ENCODE peak calls at places on chromosome 19, in four cellular contexts. H is breast epithelium, R is uterus, X is cardiac muscle cell. C is an unnamed sample.
A peak's percentile ranks its signal among the peaks of the same experiment; 100 is the strongest.

GRCh38 chr19:8155318-8155717 is 5.9 kb upstream of the FBN3 start:
- DNase-seq in H (no peak), R (no peak), X (no peak), C (no peak)

GRCh38 chr19:14160017-14160703 is 23.8 kb upstream of the ASF1B start:
- DNase-seq in H (no peak), R (no peak), X (no peak), C (no peak)

GRCh38 chr19:4014541-4015491 is 7.3 kb downstream of the PIAS4 start:
- DNase-seq in H (peak; percentile 67), R (no peak), X (no peak), C (no peak)

GRCh38 chr19:39677931-39678889 is 22.5 kb downstream of the LGALS16 start:
- DNase-seq in H (peak; percentile 24), R (no peak), X (no peak), C (no peak)

GRCh38 chr19:41198559-41198958 is 5.5 kb downstream of the CYP2S1 start:
- DNase-seq in H (no peak), R (no peak), X (no peak), C (no peak)

GRCh38 chr19:2042485-2043268 is 8.4 kb downstream of the MKNK2 start:
- DNase-seq in H (no peak), R (peak; percentile 59), X (no peak), C (no peak)

GRCh38 chr19:2977686-2978466 is 512 bp downstream of the TLE6 start:
- DNase-seq in H (no peak), R (no peak), X (no peak), C (no peak)

GRCh38 chr19:46056536-46056935 is 15.7 kb upstream of the IGFL4 start:
- DNase-seq in H (peak; percentile 60), R (no peak), X (no peak), C (peak; percentile 89)

GRCh38 chr19:6833166-6833790 is 54.1 kb upstream of the ADGRE1 start:
- DNase-seq in H (no peak), R (no peak), X (no peak), C (no peak)

GRCh38 chr19:566403-566802 is 6.0 kb upstream of the BSG start:
- DNase-seq in H (peak; percentile 43), R (peak; percentile 86), X (peak; percentile 64), C (no peak)

GRCh38 chr19:53224606-53225005 is 30.1 kb downstream of the ZNF677 start:
- DNase-seq in H (no peak), R (no peak), X (no peak), C (no peak)

GRCh38 chr19:15583346-15583745 is 31.7 kb upstream of the CYP4F8 start:
- DNase-seq in H (no peak), R (no peak), X (no peak), C (no peak)

GRCh38 chr19:45110811-45111210 is 17.8 kb downstream of the PPP1R37 start:
- DNase-seq in H (no peak), R (no peak), X (no peak), C (no peak)

GRCh38 chr19:4061178-4061682 is 5.5 kb downstream of the ZBTB7A start:
- DNase-seq in H (peak; percentile 89), R (peak; percentile 84), X (no peak), C (peak; percentile 58)

GRCh38 chr19:41918653-41919244 is 9.5 kb downstream of the ERFL start:
- DNase-seq in H (no peak), R (no peak), X (no peak), C (no peak)

GRCh38 chr19:45515081-45515624 is 7.9 kb downstream of the VASP start:
- DNase-seq in H (no peak), R (no peak), X (no peak), C (no peak)

GRCh38 chr19:17088552-17088951 is 13.0 kb downstream of the MYO9B start:
- DNase-seq in H (no peak), R (no peak), X (no peak), C (no peak)

GRCh38 chr19:19034204-19034624 is 811 bp downstream of the ARMC6 start:
- DNase-seq in H (no peak), R (no peak), X (peak; percentile 70), C (peak; percentile 40)

GRCh38 chr19:37778613-37779138 is 710 bp downstream of the ZNF573 start:
- DNase-seq in H (no peak), R (no peak), X (peak; percentile 12), C (peak; percentile 53)

GRCh38 chr19:31271569-31271911 is 77.7 kb downstream of the TSHZ3 start:
- DNase-seq in H (no peak), R (no peak), X (no peak), C (no peak)

GRCh38 chr19:31272707-31273106 is 76.5 kb downstream of the TSHZ3 start:
- DNase-seq in H (no peak), R (no peak), X (no peak), C (no peak)

GRCh38 chr19:31268751-31269150 is 80.5 kb downstream of the TSHZ3 start:
- DNase-seq in H (no peak), R (no peak), X (no peak), C (no peak)

GRCh38 chr19:31269425-31270127 is 79.7 kb downstream of the TSHZ3 start:
- DNase-seq in H (no peak), R (peak; percentile 49), X (no peak), C (no peak)

DNA sequence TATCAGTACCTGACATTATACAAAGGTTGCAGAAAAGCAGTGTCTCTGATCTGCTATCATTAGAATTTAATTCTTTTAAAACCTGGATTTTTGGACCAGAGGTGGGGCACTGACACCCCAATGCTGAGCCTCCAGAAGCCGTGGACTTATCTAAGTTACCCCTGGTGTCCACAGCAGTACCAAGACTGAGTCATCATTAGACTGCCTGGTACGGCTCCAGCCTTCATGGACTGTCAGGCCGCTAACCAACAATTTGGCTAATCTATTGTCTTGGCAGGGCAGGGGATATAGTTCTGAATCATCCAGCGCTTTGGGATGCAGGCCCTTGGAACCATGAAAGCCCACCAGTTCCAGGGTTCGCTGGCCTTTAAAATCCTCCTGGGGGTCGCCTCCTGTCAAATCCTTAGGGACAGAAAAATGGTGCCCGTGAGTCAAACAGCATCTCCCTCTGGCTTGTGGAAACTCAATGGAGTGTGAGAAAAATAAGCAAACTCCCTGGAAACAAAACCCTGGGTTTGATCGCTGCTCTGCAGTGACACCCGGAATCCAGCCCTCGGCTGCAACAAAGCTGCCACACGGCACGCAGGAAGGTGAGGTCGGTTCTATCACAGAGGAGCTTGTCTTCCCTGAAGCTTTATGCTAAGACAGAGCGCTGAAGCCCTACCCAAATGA is 78.2 kb downstream of the TSHZ3 start:
- DNase-seq in H (no peak), R (peak; percentile 56), X (no peak), C (no peak)
- H3K27me3 ChIP-seq in H (no peaks in the 10 kb centered on the region), R (no peaks in the 10 kb centered on the region), X (no peaks in the 10 kb centered on the region), C (no peaks in the 10 kb centered on the region)

DNA sequence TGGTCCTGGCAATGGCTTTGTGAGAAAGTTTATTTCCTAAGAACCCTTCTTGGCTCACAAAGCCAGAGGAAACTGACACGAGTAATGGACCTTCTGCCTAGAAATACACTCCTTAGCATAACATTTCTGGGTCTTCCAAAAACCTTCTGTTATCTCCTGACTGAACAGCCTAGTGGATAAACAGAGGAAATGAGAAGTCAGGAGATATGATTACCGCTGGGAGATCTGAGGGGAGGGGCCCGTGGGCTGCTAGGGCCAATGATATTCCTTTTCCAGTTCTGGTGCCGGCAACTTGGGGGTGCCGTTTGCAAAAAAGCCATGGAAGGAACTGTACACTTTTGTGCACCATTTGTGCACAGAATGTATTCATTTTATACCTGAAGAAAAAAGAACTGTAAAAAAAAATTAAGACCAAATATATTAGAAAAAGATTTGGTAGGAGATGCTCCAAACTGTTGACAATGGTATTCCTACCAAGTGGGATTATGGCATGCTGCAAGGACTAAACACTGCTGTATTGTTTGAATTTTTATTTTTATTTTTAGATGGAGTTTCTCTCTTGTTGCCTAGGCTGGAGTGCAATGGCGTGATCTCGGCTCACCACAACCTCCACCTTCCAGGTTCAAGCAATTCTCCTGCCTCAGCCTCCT is 4.7 kb upstream of the SPC24 start:
- DNase-seq in H (no peak), R (no peak), X (no peak), C (no peak)
- TF ChIP-seq CTCF in H (peak; percentile 24), R (no peak), X (no peak), C (no peak)

GRCh38 chr19:55080121-55080914 is 4.6 kb downstream of the EPS8L1 start:
- DNase-seq in H (peak; percentile 73), R (peak; percentile 44), X (peak; percentile 75), C (no peak)

GRCh38 chr19:55080915-55081772 is 5.5 kb downstream of the EPS8L1 start:
- DNase-seq in H (peak; percentile 80), R (peak; percentile 53), X (peak; percentile 80), C (peak; percentile 80)

GRCh38 chr19:55083004-55083850 is 7.6 kb downstream of the EPS8L1 start:
- DNase-seq in H (no peak), R (no peak), X (no peak), C (no peak)

GRCh38 chr19:55082023-55082851 is 6.6 kb downstream of the EPS8L1 start:
- DNase-seq in H (no peak), R (no peak), X (no peak), C (no peak)

DNA sequence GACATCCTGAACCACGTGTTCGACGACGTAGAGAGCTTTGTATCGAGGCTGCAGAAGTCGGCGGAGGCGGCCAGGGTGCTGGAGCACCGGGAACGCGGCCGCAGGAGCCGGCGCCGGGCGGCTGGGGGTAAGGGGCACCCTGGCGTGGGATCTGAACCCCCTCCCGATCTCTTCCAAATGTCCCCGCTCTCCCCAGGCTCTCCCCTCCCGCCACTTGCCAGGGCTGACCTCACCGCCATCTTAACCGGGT is 6.0 kb downstream of the EPS8L1 start:
- DNase-seq in H (no peak), R (no peak), X (no peak), C (no peak)
- H3K27me3 ChIP-seq in H (peaks cover 4% of the 10 kb centered on the region), R (peaks cover 36% of the 10 kb centered on the region), X (peaks cover 77% of the 10 kb centered on the region), C (peaks cover 23% of the 10 kb centered on the region)

GRCh38 chr19:49889687-49890348 is 6.9 kb downstream of the IL4I1 start:
- DNase-seq in H (peak; percentile 55), R (peak; percentile 73), X (peak; percentile 77), C (no peak)
- TF ChIP-seq CTCF in H (peak; percentile 78), R (peak; percentile 37), X (peak; percentile 70), C (peak; percentile 92)